ENCODE peak calls at places on chromosomes 16 and 17, in nine cellular contexts. P is ascending aorta; Q is activated gamma-delta T cell treated with anti-CD3 and anti-CD28 coated beads, Interleukin-2, amount 50 U/mL, for 16 hours; I is A549; X is NCI-H524; S is effector memory CD4-positive, alpha-beta T cell; U is Kasumi-1; H is GM19239; T is neuronal stem cell. C is an unnamed sample.

GRCh38 chr16:87499189-87499486 is 6.3 kb upstream of the ZCCHC14 start:
- DNase-seq in T (no peak), X (no peak), Q (no peak), P (no peak), U (no peak), I (peak; percentile 19), H (no peak), S (no peak), C (no peak)

GRCh38 chr17:38732376-38733314 is 2.5 kb downstream of the CISD3 start:
- DNase-seq in P (no peak), T (no peak), X (no peak), Q (no peak), U (no peak), H (no peak), S (no peak), I (no peak), C (no peak)

GRCh38 chr17:80751070-80751459 is 206.4 kb downstream of the RPTOR start:
- DNase-seq in I (no peak), Q (no peak), S (no peak), P (no peak), X (no peak), H (no peak), T (no peak), U (no peak), C (no peak)

GRCh38 chr16:2686912-2687507 is 4.7 kb downstream of the KCTD5 start:
- DNase-seq in I (no peak), H (peak; percentile 95), S (no peak), Q (no peak), X (no peak), U (peak; percentile 38), P (no peak), T (no peak), C (no peak)

GRCh38 chr16:89958068-89958467 is 9.5 kb downstream of the DEF8 start:
- DNase-seq in P (no peak), U (no peak), T (no peak), I (peak; percentile 66), X (peak; percentile 52), S (no peak), Q (no peak), H (no peak), C (peak; percentile 66)

GRCh38 chr16:88478115-88478514 is 25.0 kb downstream of the ZFPM1 start:
- DNase-seq in T (no peak), I (no peak), U (no peak), Q (no peak), X (no peak), P (no peak), S (no peak), H (no peak), C (no peak)

GRCh38 chr17:17940451-17940911 is 31.7 kb downstream of the TOM1L2 start:
- DNase-seq in X (peak; percentile 77), Q (no peak), S (no peak), P (no peak), T (no peak), I (no peak), H (no peak), U (no peak), C (no peak)

GRCh38 chr17:59893617-59894100 is 738 bp downstream of the RPS6KB1 start:
- DNase-seq in S (peak; percentile 1), H (no peak), P (peak; percentile 54), X (peak; percentile 37), Q (peak; percentile 9), T (peak; percentile 27), I (peak; percentile 34), U (peak; percentile 71), C (no peak)